ENCODE peak calls at places on chromosome 18, in five cellular contexts. P is NCI-H1694; N is activated T-cell treated with anti-CD3 and anti-CD28 coated beads, Interleukin-2, amount 50 U/mL, for 72 hours; A is SHP77; O is fibroblast of pulmonary artery. U is an unnamed sample.

GRCh38 chr18:9627642-9628041 is 13.3 kb upstream of the PPP4R1 start:
- DNase-seq in O (peak), N (no peak), A (no peak), P (no peak), U (no peak)

GRCh38 chr18:63817441-63818051 is 42.3 kb downstream of the SERPINB7 start:
- DNase-seq in O (peak), N (no peak), A (no peak), P (no peak), U (no peak)

GRCh38 chr18:79857082-79857661 is 59.4 kb downstream of the KCNG2 start:
- DNase-seq in N (no peak), O (peak), A (no peak), P (peak), U (no peak)

GRCh38 chr18:14963246-14963645 is 215.3 kb downstream of the ANKRD30B start:
- DNase-seq in N (no peak), O (no peak), A (no peak), P (no peak), U (no peak)

GRCh38 chr18:77067315-77068061 is 65.1 kb downstream of the MBP start:
- DNase-seq in N (peak), A (no peak), P (no peak), O (peak), U (no peak)

GRCh38 chr18:67428805-67429204 is 87.7 kb downstream of the DSEL start:
- DNase-seq in N (no peak), A (no peak), O (peak), P (no peak), U (no peak)

GRCh38 chr18:73316513-73316912 is 448.7 kb upstream of the NETO1 start:
- DNase-seq in N (no peak), O (peak), P (no peak), A (no peak), U (no peak)

GRCh38 chr18:8623549-8624106 is 14.4 kb downstream of the RAB12 start:
- DNase-seq in O (no peak), N (no peak), A (no peak), P (no peak), U (peak)

GRCh38 chr18:36200354-36200771 is 13.1 kb downstream of the MOCOS start:
- DNase-seq in A (no peak), P (no peak), O (no peak), N (no peak), U (no peak)

GRCh38 chr18:13485604-13486003 is 240.8 kb downstream of the FAM210A start:
- DNase-seq in P (no peak), A (no peak), O (no peak), N (no peak), U (no peak)

GRCh38 chr18:12324991-12325725 is 17.1 kb downstream of the TUBB6 start:
- DNase-seq in N (no peak), A (no peak), O (no peak), P (no peak), U (no peak)

U was measured in substantia nigra.